ENCODE peak calls at places on chromosome X, in five cellular contexts. One of them, this sample, is unnamed.

GRCh38 chrX:41167888-41168287 is 82.6 kb downstream of the USP9X start:
- DNase-seq in right lobe of liver: no peak
- DNase-seq in amniotic stem cell: no peak
- DNase-seq in brain pericyte: no peak
- DNase-seq in EH: no peak
- DNase-seq in this sample: no peak

GRCh38 chrX:68238568-68238967 is 194.7 kb downstream of the OPHN1 start:
- DNase-seq in right lobe of liver: no peak
- DNase-seq in amniotic stem cell: no peak
- DNase-seq in brain pericyte: no peak
- DNase-seq in EH: no peak
- DNase-seq in this sample: no peak

GRCh38 chrX:2498781-2499302 is 1.9 kb downstream of the DHRSX start:
- DNase-seq in right lobe of liver: peak
- DNase-seq in amniotic stem cell: no peak
- DNase-seq in brain pericyte: no peak
- DNase-seq in EH: peak
- DNase-seq in this sample: no peak

GRCh38 chrX:113157496-113157895 is 316.9 kb upstream of the AMOT start:
- DNase-seq in right lobe of liver: no peak
- DNase-seq in amniotic stem cell: no peak
- DNase-seq in brain pericyte: no peak
- DNase-seq in EH: no peak
- DNase-seq in this sample: no peak

GRCh38 chrX:135707880-135708279 is 5.6 kb upstream of the CT45A1 start:
- DNase-seq in right lobe of liver: no peak
- DNase-seq in amniotic stem cell: no peak
- DNase-seq in brain pericyte: no peak
- DNase-seq in EH: peak
- DNase-seq in this sample: no peak

GRCh38 chrX:275967-276587 is 5.1 kb upstream of the PLCXD1 start:
- DNase-seq in right lobe of liver: peak
- DNase-seq in amniotic stem cell: no peak
- DNase-seq in brain pericyte: no peak
- DNase-seq in EH: peak
- DNase-seq in this sample: no peak

GRCh38 chrX:49171752-49172279 is at the start of gene PLP2:
- DNase-seq in right lobe of liver: peak
- DNase-seq in amniotic stem cell: no peak
- DNase-seq in brain pericyte: no peak
- DNase-seq in EH: peak
- DNase-seq in this sample: peak

GRCh38 chrX:103716967-103717366 is 6.3 kb downstream of the TMEM31 start:
- DNase-seq in right lobe of liver: no peak
- DNase-seq in amniotic stem cell: no peak
- DNase-seq in brain pericyte: no peak
- DNase-seq in EH: peak
- DNase-seq in this sample: no peak

GRCh38 chrX:136251042-136251991 is at the start of gene MAP7D3:
- DNase-seq in right lobe of liver: peak
- DNase-seq in amniotic stem cell: peak
- DNase-seq in brain pericyte: no peak
- DNase-seq in EH: peak
- DNase-seq in this sample: peak

GRCh38 chrX:54288277-54288676 is 69.6 kb downstream of the WNK3 start:
- DNase-seq in right lobe of liver: no peak
- DNase-seq in amniotic stem cell: no peak
- DNase-seq in brain pericyte: no peak
- DNase-seq in EH: peak
- DNase-seq in this sample: no peak

GRCh38 chrX:446243-446642 is 59.5 kb upstream of the PPP2R3B start:
- DNase-seq in right lobe of liver: no peak
- DNase-seq in amniotic stem cell: no peak
- DNase-seq in brain pericyte: no peak
- DNase-seq in EH: no peak
- DNase-seq in this sample: no peak

GRCh38 chrX:107738768-107739167 is 36.8 kb downstream of the TSC22D3 start:
- DNase-seq in right lobe of liver: peak
- DNase-seq in amniotic stem cell: no peak
- DNase-seq in brain pericyte: no peak
- DNase-seq in EH: no peak
- DNase-seq in this sample: no peak

GRCh38 chrX:109218761-109219160 is 263.1 kb downstream of the GUCY2F start:
- DNase-seq in right lobe of liver: no peak
- DNase-seq in amniotic stem cell: no peak
- DNase-seq in brain pericyte: no peak
- DNase-seq in EH: no peak
- DNase-seq in this sample: no peak

GRCh38 chrX:40310016-40310415 is 212.3 kb upstream of the BCOR start:
- DNase-seq in right lobe of liver: no peak
- DNase-seq in amniotic stem cell: no peak
- DNase-seq in brain pericyte: no peak
- DNase-seq in EH: no peak
- DNase-seq in this sample: no peak

GRCh38 chrX:23822397-23822796 is 39.4 kb downstream of the SAT1 start:
- DNase-seq in right lobe of liver: no peak
- DNase-seq in amniotic stem cell: no peak
- DNase-seq in brain pericyte: no peak
- DNase-seq in EH: peak
- DNase-seq in this sample: no peak

GRCh38 chrX:64885850-64886249 is 90.4 kb downstream of the ZC4H2 start:
- DNase-seq in right lobe of liver: no peak
- DNase-seq in amniotic stem cell: no peak
- DNase-seq in brain pericyte: no peak
- DNase-seq in EH: no peak
- DNase-seq in this sample: no peak

GRCh38 chrX:155148724-155149537 is 67.3 kb upstream of the VBP1 start:
- DNase-seq in right lobe of liver: peak
- DNase-seq in amniotic stem cell: no peak
- DNase-seq in brain pericyte: no peak
- DNase-seq in EH: peak
- DNase-seq in this sample: no peak

GRCh38 chrX:122565952-122566351 is 618.1 kb upstream of the GRIA3 start:
- DNase-seq in right lobe of liver: no peak
- DNase-seq in amniotic stem cell: peak
- DNase-seq in brain pericyte: peak
- DNase-seq in EH: peak
- DNase-seq in this sample: peak

GRCh38 chrX:24498181-24498580 is 33.1 kb downstream of the PDK3 start:
- DNase-seq in right lobe of liver: peak
- DNase-seq in amniotic stem cell: no peak
- DNase-seq in brain pericyte: no peak
- DNase-seq in EH: peak
- DNase-seq in this sample: no peak

GRCh38 chrX:81779701-81780100 is 577.8 kb downstream of the SH3BGRL start:
- DNase-seq in right lobe of liver: no peak
- DNase-seq in amniotic stem cell: no peak
- DNase-seq in brain pericyte: no peak
- DNase-seq in EH: no peak
- DNase-seq in this sample: no peak

GRCh38 chrX:69616520-69617203 is 749 bp downstream of the EDA start:
- DNase-seq in right lobe of liver: peak
- DNase-seq in amniotic stem cell: no peak
- DNase-seq in brain pericyte: no peak
- DNase-seq in EH: no peak
- DNase-seq in this sample: no peak

GRCh38 chrX:44898411-44899221 is 25.6 kb downstream of the KDM6A start:
- DNase-seq in right lobe of liver: no peak
- DNase-seq in amniotic stem cell: no peak
- DNase-seq in brain pericyte: no peak
- DNase-seq in EH: no peak
- DNase-seq in this sample: no peak

GRCh38 chrX:100636321-100636991 is at the start of gene TSPAN6:
- DNase-seq in right lobe of liver: peak
- DNase-seq in amniotic stem cell: peak
- DNase-seq in brain pericyte: peak
- DNase-seq in EH: peak
- DNase-seq in this sample: peak

GRCh38 chrX:122203399-122203798 is 980.7 kb upstream of the GRIA3 start:
- DNase-seq in right lobe of liver: no peak
- DNase-seq in amniotic stem cell: no peak
- DNase-seq in brain pericyte: no peak
- DNase-seq in EH: no peak
- DNase-seq in this sample: no peak

GRCh38 chrX:134932528-134933217 is 58.1 kb upstream of the SMIM10 start:
- DNase-seq in right lobe of liver: no peak
- DNase-seq in amniotic stem cell: peak
- DNase-seq in brain pericyte: no peak
- DNase-seq in EH: peak
- DNase-seq in this sample: no peak

GRCh38 chrX:51837926-51838325 is 55.5 kb upstream of the MAGED1 start:
- DNase-seq in right lobe of liver: peak
- DNase-seq in amniotic stem cell: no peak
- DNase-seq in brain pericyte: no peak
- DNase-seq in EH: peak
- DNase-seq in this sample: no peak

GRCh38 chrX:143081231-143081630 is 55.5 kb downstream of the SPANXN4 start:
- DNase-seq in right lobe of liver: no peak
- DNase-seq in amniotic stem cell: no peak
- DNase-seq in brain pericyte: no peak
- DNase-seq in EH: no peak
- DNase-seq in this sample: no peak

GRCh38 chrX:78513996-78514745 is 145.0 kb downstream of the RTL3 start:
- DNase-seq in right lobe of liver: no peak
- DNase-seq in amniotic stem cell: no peak
- DNase-seq in brain pericyte: no peak
- DNase-seq in EH: peak
- DNase-seq in this sample: no peak

GRCh38 chrX:125202486-125203378 is 116.9 kb upstream of the TEX13C start:
- DNase-seq in right lobe of liver: no peak
- DNase-seq in amniotic stem cell: no peak
- DNase-seq in brain pericyte: no peak
- DNase-seq in EH: no peak
- DNase-seq in this sample: no peak

GRCh38 chrX:29992083-29992482 is 223.3 kb upstream of the MAGEB2 start:
- DNase-seq in right lobe of liver: no peak
- DNase-seq in amniotic stem cell: no peak
- DNase-seq in brain pericyte: no peak
- DNase-seq in EH: no peak
- DNase-seq in this sample: no peak

GRCh38 chrX:44874481-44875184 is 1.6 kb downstream of the KDM6A start:
- DNase-seq in right lobe of liver: no peak
- DNase-seq in amniotic stem cell: no peak
- DNase-seq in brain pericyte: no peak
- DNase-seq in EH: peak
- DNase-seq in this sample: no peak

GRCh38 chrX:110322603-110323002 is 4.7 kb upstream of the AMMECR1 start:
- DNase-seq in right lobe of liver: no peak
- DNase-seq in amniotic stem cell: no peak
- DNase-seq in brain pericyte: no peak
- DNase-seq in EH: peak
- DNase-seq in this sample: no peak

GRCh38 chrX:107541244-107541643 is 87.1 kb upstream of the PRPS1 start:
- DNase-seq in right lobe of liver: no peak
- DNase-seq in amniotic stem cell: no peak
- DNase-seq in brain pericyte: no peak
- DNase-seq in EH: peak
- DNase-seq in this sample: no peak

This sample was measured in T1000.